ENCODE peak calls at places on chromosomes 3 and 15, in four cellular contexts. A, C, D and K are unnamed samples.

GRCh38 chr15:77507911-77508310 is 87.2 kb downstream of the HMG20A start:
- DNase-seq in C (no peak), D (no peak), A (no peak), K (no peak)

GRCh38 chr3:53044371-53045106 is 1.3 kb downstream of the SFMBT1 start:
- DNase-seq in D (no peak), A (no peak), C (no peak), K (no peak)

GRCh38 chr15:68640791-68641331 is 62.1 kb downstream of the CORO2B start:
- DNase-seq in C (no peak), A (no peak), D (no peak), K (no peak)

GRCh38 chr3:101603184-101603583 is 29.2 kb downstream of the PCNP start:
- DNase-seq in D (no peak), C (no peak), A (no peak), K (no peak)

GRCh38 chr3:61783993-61784718 is 222.8 kb downstream of the PTPRG start:
- DNase-seq in D (no peak), A (no peak), C (no peak), K (no peak)

GRCh38 chr15:69893863-69894262 is 203.9 kb downstream of the TLE3 start:
- DNase-seq in C (no peak), A (no peak), D (no peak), K (no peak)

GRCh38 chr15:77712438-77712837 is 79.7 kb upstream of the LINGO1 start:
- DNase-seq in A (no peak), D (no peak), C (no peak), K (no peak)

GRCh38 chr3:187210091-187210490 is 12.8 kb downstream of the RTP1 start:
- DNase-seq in A (no peak), C (no peak), D (no peak), K (no peak)

GRCh38 chr15:83230242-83230641 is 22.6 kb upstream of the HDGFL3 start:
- DNase-seq in A (no peak), D (no peak), C (no peak), K (no peak)

GRCh38 chr15:80560601-80561025 is 134.5 kb upstream of the ABHD17C start:
- DNase-seq in C (no peak), D (no peak), A (no peak), K (no peak)

GRCh38 chr3:152287898-152288576 is 19.3 kb downstream of the MBNL1 start:
- DNase-seq in D (no peak), A (no peak), C (no peak), K (no peak)

GRCh38 chr3:190676477-190676876 is 162.6 kb downstream of the IL1RAP start:
- DNase-seq in C (no peak), D (no peak), A (no peak), K (no peak)

GRCh38 chr3:177781686-177782161 is 584.4 kb upstream of the TBL1XR1 start:
- DNase-seq in D (no peak), A (no peak), C (no peak), K (peak)

GRCh38 chr15:98955980-98956723 is 51.4 kb downstream of the PGPEP1L start:
- DNase-seq in D (no peak), C (no peak), A (no peak), K (peak)
- TF ChIP-seq SPI1 in D (no peak), C (no peak), A (no peak), K (peak)

DNA sequence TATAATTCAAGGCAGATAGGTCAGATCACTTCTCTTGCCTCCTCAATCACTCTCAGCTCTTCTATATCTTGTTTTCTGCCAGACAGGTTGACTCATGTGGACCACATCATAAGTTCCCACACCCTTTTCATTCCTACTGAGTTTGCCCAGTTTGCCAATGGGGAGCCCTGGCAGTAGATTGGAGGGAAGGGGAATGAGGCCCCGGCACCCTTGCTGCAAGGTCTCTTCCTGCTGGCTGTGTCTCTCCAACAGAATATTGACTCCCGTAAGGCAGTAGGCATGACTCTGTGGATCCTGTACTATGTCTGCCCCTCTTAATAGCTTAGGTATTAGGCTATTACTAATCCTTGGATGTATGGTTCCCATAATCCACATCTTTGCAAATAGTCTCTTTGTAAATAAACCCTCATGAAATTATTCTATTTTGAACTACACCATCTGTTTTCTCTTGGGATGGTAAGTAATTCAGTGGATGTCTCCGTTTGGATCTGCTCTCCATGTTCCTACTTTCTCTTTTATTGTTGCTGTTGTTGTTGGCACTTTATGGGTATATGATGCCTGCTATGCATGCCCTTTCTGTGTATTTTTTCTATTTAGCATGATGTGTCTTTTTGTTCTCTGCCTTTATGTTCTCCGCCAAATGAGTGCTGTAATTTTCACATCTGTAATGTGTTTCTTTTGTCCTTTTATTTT is 65.5 kb upstream of the DCBLD2 start:
- DNase-seq in A (no peak), C (no peak), D (no peak), K (no peak)
- TF ChIP-seq SPI1 in A (no peak), C (no peak), D (no peak), K (no peak)

DNA sequence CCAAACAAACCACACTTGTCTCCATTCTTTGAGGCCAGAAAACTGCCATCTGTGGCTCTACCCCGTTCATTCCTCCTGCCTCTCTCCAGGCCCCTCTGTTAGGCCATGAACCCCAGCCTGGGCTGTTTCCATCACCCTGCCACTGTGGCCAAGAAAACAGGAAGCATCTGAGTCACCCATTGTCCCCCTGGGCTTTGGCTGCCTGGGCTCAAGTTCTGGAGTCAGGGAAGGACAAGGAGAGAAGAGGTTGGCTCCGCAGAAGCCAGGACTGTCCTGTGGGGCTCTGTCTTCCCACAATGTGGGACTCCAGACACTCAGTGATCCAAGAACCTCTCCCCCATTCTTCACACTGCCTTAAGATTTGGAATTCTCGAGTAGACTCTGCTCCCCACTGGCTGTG is 14.8 kb upstream of the LCTL start:
- DNase-seq in D (no peak), A (no peak), C (no peak), K (peak)
- TF ChIP-seq SPI1 in D (no peak), A (no peak), C (no peak), K (no peak)

DNA sequence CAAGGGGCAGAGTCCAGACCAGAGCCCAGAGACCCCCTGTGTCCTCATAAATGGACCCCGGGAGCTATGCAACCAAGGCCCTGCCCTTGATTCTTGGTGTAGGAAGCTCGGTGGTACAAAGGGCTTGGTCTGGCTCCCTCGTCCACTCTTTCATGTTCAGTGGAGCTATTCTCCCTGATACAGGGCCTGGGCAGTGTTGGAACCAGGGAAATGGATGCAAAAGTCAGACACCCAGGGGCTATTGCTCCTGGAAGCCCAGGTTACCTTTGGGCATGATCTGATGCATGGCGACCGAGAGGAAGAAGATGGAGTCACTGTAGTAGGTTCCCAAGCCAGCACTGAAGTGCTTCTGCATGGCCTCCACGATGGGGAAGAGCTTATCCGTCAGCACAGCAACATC is 44.5 kb downstream of the XXYLT1 start:
- DNase-seq in C (no peak), D (no peak), A (no peak), K (no peak)
- TF ChIP-seq SPI1 in C (no peak), D (no peak), A (no peak), K (no peak)

DNA sequence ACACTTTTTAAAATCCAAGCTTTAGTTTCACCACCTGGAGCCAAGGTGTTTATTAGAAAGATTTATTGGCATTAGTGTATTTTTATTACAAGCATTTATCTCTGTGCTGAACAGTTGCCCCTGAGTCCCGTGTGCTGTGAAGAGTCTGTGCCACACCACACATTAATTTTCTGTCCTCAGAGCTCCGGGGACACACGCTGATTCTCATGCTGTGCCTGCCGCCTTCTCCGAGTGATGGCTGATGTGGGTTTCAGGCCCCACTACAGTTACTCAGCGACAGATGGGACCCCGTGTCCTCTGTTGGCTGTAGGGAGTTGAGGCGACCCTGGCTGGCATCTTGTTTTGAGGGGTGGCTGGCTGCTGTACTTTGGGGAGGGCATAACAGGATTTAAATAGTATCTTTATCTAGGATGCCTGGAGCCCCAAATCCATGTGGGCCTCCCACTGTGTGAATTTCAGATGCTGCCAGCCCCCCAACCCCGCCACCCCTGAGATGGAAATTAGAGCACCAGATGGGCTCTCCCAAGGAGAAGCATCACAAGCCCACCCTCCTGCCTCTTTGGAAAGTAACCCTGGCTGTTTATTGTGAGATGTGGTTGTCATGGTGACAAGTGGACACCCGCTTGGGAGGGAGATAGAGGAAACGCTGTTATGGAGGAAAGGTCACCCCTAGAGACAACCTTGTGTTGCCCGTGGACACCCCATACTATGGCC is 185.6 kb downstream of the APBA2 start:
- DNase-seq in C (no peak), D (no peak), A (no peak), K (no peak)
- TF ChIP-seq SPI1 in C (no peak), D (no peak), A (no peak), K (no peak)

DNA sequence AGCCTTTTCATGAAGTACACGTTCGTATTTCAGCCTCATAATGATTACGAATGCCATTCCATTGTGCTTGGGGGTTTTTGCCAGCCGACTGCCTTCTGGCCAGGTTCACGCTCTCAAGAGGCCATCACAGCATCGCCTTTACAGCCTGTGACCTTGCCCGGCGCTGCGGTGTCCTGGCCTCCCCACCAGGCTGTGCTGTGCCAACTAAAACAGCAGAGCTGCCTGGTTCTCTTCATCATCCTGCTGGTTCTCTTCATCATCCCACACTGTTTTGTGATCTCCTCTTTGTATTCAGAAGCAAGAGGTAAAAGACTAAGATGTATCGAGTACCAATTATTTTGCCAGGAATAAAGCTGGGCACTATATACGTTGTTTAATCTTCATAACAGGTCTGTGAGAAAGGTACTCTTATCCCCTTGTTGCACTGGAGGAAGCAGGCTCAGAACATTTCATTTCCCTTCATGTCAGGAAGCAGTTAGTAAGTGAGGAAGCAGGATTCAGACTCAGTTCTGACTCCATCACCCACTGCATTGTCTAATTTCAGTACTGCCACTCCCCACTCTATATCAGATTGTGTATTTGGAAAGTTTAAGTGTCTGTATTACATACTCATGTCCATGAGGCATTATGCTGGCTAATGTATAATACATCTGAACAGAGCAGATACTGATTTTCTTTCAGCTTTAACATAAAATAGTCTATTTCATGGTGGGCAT is 92.7 kb downstream of the LRRC28 start:
- DNase-seq in D (no peak), A (no peak), C (no peak), K (no peak)
- TF ChIP-seq SPI1 in D (no peak), A (no peak), C (no peak), K (no peak)

GRCh38 chr15:64209680-64210334 is 47.0 kb upstream of the PPIB start:
- DNase-seq in A (peak), C (no peak), D (peak), K (peak)

DNA sequence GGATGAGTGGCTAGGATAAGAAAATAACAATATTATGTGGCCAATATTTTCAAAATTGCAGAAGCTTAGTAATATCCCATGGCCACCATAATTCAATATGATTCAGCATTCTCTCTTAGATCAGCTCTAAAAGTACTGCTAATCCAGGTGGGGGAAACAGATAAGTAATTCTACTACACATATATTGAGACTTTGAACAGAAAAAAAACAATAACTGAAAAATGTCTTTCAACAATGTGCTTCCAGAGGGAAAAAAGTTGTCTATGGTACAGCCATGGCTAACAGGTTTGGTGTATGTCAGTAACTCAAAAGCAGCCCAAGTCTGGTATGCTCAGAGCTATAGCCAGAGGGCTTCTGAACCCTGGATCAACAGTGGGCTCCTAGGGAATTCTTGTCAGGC is 42.4 kb upstream of the PPIB start:
- DNase-seq in A (peak), C (no peak), D (no peak), K (no peak)
- TF ChIP-seq SPI1 in A (no peak), C (no peak), D (no peak), K (no peak)

DNA sequence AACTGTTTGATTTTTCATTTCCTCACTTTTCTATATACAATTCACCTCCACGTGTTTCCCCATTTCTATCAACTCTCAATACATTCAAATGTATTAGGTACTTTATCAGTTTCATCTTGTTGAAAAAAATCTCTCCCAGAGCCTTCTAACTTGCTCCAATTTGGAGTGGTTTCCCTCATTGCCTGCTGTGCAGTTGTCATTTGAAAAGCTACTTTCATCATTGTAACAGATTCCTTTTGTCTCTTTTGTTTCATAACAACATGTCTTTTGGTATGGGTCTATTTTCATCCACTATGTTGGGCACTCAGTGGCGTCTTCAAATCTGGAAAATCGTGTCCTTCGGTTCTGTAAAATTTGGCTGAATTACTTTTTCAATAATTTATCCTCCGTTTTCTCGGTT is 75.0 kb downstream of the NR2E3 start:
- DNase-seq in D (no peak), C (no peak), A (no peak), K (no peak)
- TF ChIP-seq SPI1 in D (no peak), C (no peak), A (no peak), K (no peak)